ENCODE peak calls at places on chromosomes 13 and 19, in nine cellular contexts. One of them, this sample, is unnamed.

GRCh38 chr19:29320611-29321010 is 107.7 kb upstream of the UQCRFS1 start:
- DNase-seq in K562: no peak
- DNase-seq in mucosa of gallbladder: no peak
- DNase-seq in ovary: no peak
- DNase-seq in T-helper 1 cell: no peak
- DNase-seq in activated CD4-positive, CD25-positive, alpha-beta regulatory T cell: no peak
- DNase-seq in fibroblast of mammary gland: no peak
- DNase-seq in glomerular endothelial cell: no peak
- DNase-seq in breast epithelium: no peak
- DNase-seq in this sample: no peak

GRCh38 chr13:25679154-25679553 is 307.4 kb downstream of the ATP8A2 start:
- DNase-seq in K562: no peak
- DNase-seq in mucosa of gallbladder: no peak
- DNase-seq in ovary: no peak
- DNase-seq in T-helper 1 cell: no peak
- DNase-seq in activated CD4-positive, CD25-positive, alpha-beta regulatory T cell: no peak
- DNase-seq in fibroblast of mammary gland: no peak
- DNase-seq in glomerular endothelial cell: no peak
- DNase-seq in breast epithelium: no peak
- DNase-seq in this sample: no peak

GRCh38 chr13:111284579-111284978 is 35.9 kb upstream of the TEX29 start:
- DNase-seq in K562: no peak
- DNase-seq in mucosa of gallbladder: no peak
- DNase-seq in ovary: no peak
- DNase-seq in T-helper 1 cell: no peak
- DNase-seq in activated CD4-positive, CD25-positive, alpha-beta regulatory T cell: no peak
- DNase-seq in fibroblast of mammary gland: no peak
- DNase-seq in glomerular endothelial cell: no peak
- DNase-seq in breast epithelium: no peak
- DNase-seq in this sample: no peak

GRCh38 chr19:51044327-51044726 is 9.5 kb upstream of the KLK12 start:
- DNase-seq in K562: no peak
- DNase-seq in mucosa of gallbladder: no peak
- DNase-seq in ovary: no peak
- DNase-seq in T-helper 1 cell: no peak
- DNase-seq in activated CD4-positive, CD25-positive, alpha-beta regulatory T cell: no peak
- DNase-seq in fibroblast of mammary gland: no peak
- DNase-seq in glomerular endothelial cell: no peak
- DNase-seq in breast epithelium: no peak
- DNase-seq in this sample: no peak

GRCh38 chr13:32409561-32410440 is 18.1 kb downstream of the N4BP2L1 start:
- DNase-seq in K562: no peak
- DNase-seq in mucosa of gallbladder: no peak
- DNase-seq in ovary: peak
- DNase-seq in T-helper 1 cell: no peak
- DNase-seq in activated CD4-positive, CD25-positive, alpha-beta regulatory T cell: no peak
- DNase-seq in fibroblast of mammary gland: peak
- DNase-seq in glomerular endothelial cell: no peak
- DNase-seq in breast epithelium: no peak
- DNase-seq in this sample: no peak

GRCh38 chr13:67390462-67391093 is 160.4 kb upstream of the PCDH9 start:
- DNase-seq in K562: no peak
- DNase-seq in mucosa of gallbladder: no peak
- DNase-seq in ovary: no peak
- DNase-seq in T-helper 1 cell: no peak
- DNase-seq in activated CD4-positive, CD25-positive, alpha-beta regulatory T cell: no peak
- DNase-seq in fibroblast of mammary gland: peak
- DNase-seq in glomerular endothelial cell: no peak
- DNase-seq in breast epithelium: no peak
- DNase-seq in this sample: no peak

GRCh38 chr13:41917641-41918040 is 43.3 kb downstream of the VWA8 start:
- DNase-seq in K562: no peak
- DNase-seq in mucosa of gallbladder: no peak
- DNase-seq in ovary: no peak
- DNase-seq in T-helper 1 cell: peak
- DNase-seq in activated CD4-positive, CD25-positive, alpha-beta regulatory T cell: no peak
- DNase-seq in fibroblast of mammary gland: peak
- DNase-seq in glomerular endothelial cell: no peak
- DNase-seq in breast epithelium: no peak
- DNase-seq in this sample: no peak

GRCh38 chr13:110283661-110284516 is 23.1 kb downstream of the COL4A1 start:
- DNase-seq in K562: no peak
- DNase-seq in mucosa of gallbladder: no peak
- DNase-seq in ovary: no peak
- DNase-seq in T-helper 1 cell: no peak
- DNase-seq in activated CD4-positive, CD25-positive, alpha-beta regulatory T cell: no peak
- DNase-seq in fibroblast of mammary gland: peak
- DNase-seq in glomerular endothelial cell: no peak
- DNase-seq in breast epithelium: no peak
- DNase-seq in this sample: no peak

GRCh38 chr19:49592486-49593232 is 1.7 kb downstream of the PRR12 start:
- DNase-seq in K562: no peak
- DNase-seq in mucosa of gallbladder: no peak
- DNase-seq in ovary: no peak
- DNase-seq in T-helper 1 cell: peak
- DNase-seq in activated CD4-positive, CD25-positive, alpha-beta regulatory T cell: no peak
- DNase-seq in fibroblast of mammary gland: peak
- DNase-seq in glomerular endothelial cell: no peak
- DNase-seq in breast epithelium: no peak
- DNase-seq in this sample: no peak

GRCh38 chr13:105918842-105919741 is 616.4 kb downstream of the EFNB2 start:
- DNase-seq in K562: no peak
- DNase-seq in mucosa of gallbladder: peak
- DNase-seq in ovary: no peak
- DNase-seq in T-helper 1 cell: no peak
- DNase-seq in activated CD4-positive, CD25-positive, alpha-beta regulatory T cell: no peak
- DNase-seq in fibroblast of mammary gland: peak
- DNase-seq in glomerular endothelial cell: peak
- DNase-seq in breast epithelium: no peak
- DNase-seq in this sample: no peak

GRCh38 chr19:40380199-40381037 is 9.6 kb downstream of the HIPK4 start:
- DNase-seq in K562: no peak
- DNase-seq in mucosa of gallbladder: no peak
- DNase-seq in ovary: no peak
- DNase-seq in T-helper 1 cell: no peak
- DNase-seq in activated CD4-positive, CD25-positive, alpha-beta regulatory T cell: no peak
- DNase-seq in fibroblast of mammary gland: no peak
- DNase-seq in glomerular endothelial cell: no peak
- DNase-seq in breast epithelium: no peak
- DNase-seq in this sample: no peak

GRCh38 chr13:76383671-76384461 is 502.3 kb downstream of the KCTD12 start:
- DNase-seq in K562: no peak
- DNase-seq in mucosa of gallbladder: peak
- DNase-seq in ovary: peak
- DNase-seq in T-helper 1 cell: no peak
- DNase-seq in activated CD4-positive, CD25-positive, alpha-beta regulatory T cell: no peak
- DNase-seq in fibroblast of mammary gland: peak
- DNase-seq in glomerular endothelial cell: no peak
- DNase-seq in breast epithelium: no peak
- DNase-seq in this sample: no peak

GRCh38 chr19:46625731-46626130 is 842 bp upstream of the PTGIR start:
- DNase-seq in K562: no peak
- DNase-seq in mucosa of gallbladder: no peak
- DNase-seq in ovary: no peak
- DNase-seq in T-helper 1 cell: no peak
- DNase-seq in activated CD4-positive, CD25-positive, alpha-beta regulatory T cell: no peak
- DNase-seq in fibroblast of mammary gland: no peak
- DNase-seq in glomerular endothelial cell: no peak
- DNase-seq in breast epithelium: no peak
- DNase-seq in this sample: no peak

GRCh38 chr19:50964266-50964665 is 5.1 kb downstream of the KLK6 start:
- DNase-seq in K562: no peak
- DNase-seq in mucosa of gallbladder: no peak
- DNase-seq in ovary: no peak
- DNase-seq in T-helper 1 cell: no peak
- DNase-seq in activated CD4-positive, CD25-positive, alpha-beta regulatory T cell: no peak
- DNase-seq in fibroblast of mammary gland: no peak
- DNase-seq in glomerular endothelial cell: no peak
- DNase-seq in breast epithelium: no peak
- DNase-seq in this sample: no peak

GRCh38 chr13:111153977-111154332 is 38.8 kb downstream of the ARHGEF7 start:
- DNase-seq in K562: peak
- DNase-seq in mucosa of gallbladder: no peak
- DNase-seq in ovary: no peak
- DNase-seq in T-helper 1 cell: no peak
- DNase-seq in activated CD4-positive, CD25-positive, alpha-beta regulatory T cell: peak
- DNase-seq in fibroblast of mammary gland: peak
- DNase-seq in glomerular endothelial cell: no peak
- DNase-seq in breast epithelium: no peak
- DNase-seq in this sample: no peak

GRCh38 chr19:2032296-2032941 is 16.9 kb upstream of the BTBD2 start:
- DNase-seq in K562: no peak
- DNase-seq in mucosa of gallbladder: peak
- DNase-seq in ovary: peak
- DNase-seq in T-helper 1 cell: peak
- DNase-seq in activated CD4-positive, CD25-positive, alpha-beta regulatory T cell: peak
- DNase-seq in fibroblast of mammary gland: peak
- DNase-seq in glomerular endothelial cell: no peak
- DNase-seq in breast epithelium: peak
- DNase-seq in this sample: no peak

GRCh38 chr19:11125994-11126685 is 29.4 kb downstream of the SPC24 start:
- DNase-seq in K562: peak
- DNase-seq in mucosa of gallbladder: peak
- DNase-seq in ovary: peak
- DNase-seq in T-helper 1 cell: peak
- DNase-seq in activated CD4-positive, CD25-positive, alpha-beta regulatory T cell: peak
- DNase-seq in fibroblast of mammary gland: peak
- DNase-seq in glomerular endothelial cell: no peak
- DNase-seq in breast epithelium: peak
- DNase-seq in this sample: peak

GRCh38 chr13:29948246-29948645 is 97.8 kb upstream of the UBL3 start:
- DNase-seq in K562: no peak
- DNase-seq in mucosa of gallbladder: no peak
- DNase-seq in ovary: no peak
- DNase-seq in T-helper 1 cell: no peak
- DNase-seq in activated CD4-positive, CD25-positive, alpha-beta regulatory T cell: no peak
- DNase-seq in fibroblast of mammary gland: peak
- DNase-seq in glomerular endothelial cell: no peak
- DNase-seq in breast epithelium: no peak
- DNase-seq in this sample: no peak

GRCh38 chr19:51060973-51061372 is 3.9 kb downstream of the KLK13 start:
- DNase-seq in K562: no peak
- DNase-seq in mucosa of gallbladder: no peak
- DNase-seq in ovary: no peak
- DNase-seq in T-helper 1 cell: no peak
- DNase-seq in activated CD4-positive, CD25-positive, alpha-beta regulatory T cell: no peak
- DNase-seq in fibroblast of mammary gland: no peak
- DNase-seq in glomerular endothelial cell: no peak
- DNase-seq in breast epithelium: no peak
- DNase-seq in this sample: no peak

GRCh38 chr13:34294483-34295129 is 476.7 kb downstream of the RFC3 start:
- DNase-seq in K562: no peak
- DNase-seq in mucosa of gallbladder: no peak
- DNase-seq in ovary: no peak
- DNase-seq in T-helper 1 cell: no peak
- DNase-seq in activated CD4-positive, CD25-positive, alpha-beta regulatory T cell: no peak
- DNase-seq in fibroblast of mammary gland: no peak
- DNase-seq in glomerular endothelial cell: no peak
- DNase-seq in breast epithelium: no peak
- DNase-seq in this sample: no peak

GRCh38 chr13:44746690-44747089 is 170.6 kb upstream of the TSC22D1 start:
- DNase-seq in K562: no peak
- DNase-seq in mucosa of gallbladder: no peak
- DNase-seq in ovary: no peak
- DNase-seq in T-helper 1 cell: no peak
- DNase-seq in activated CD4-positive, CD25-positive, alpha-beta regulatory T cell: no peak
- DNase-seq in fibroblast of mammary gland: no peak
- DNase-seq in glomerular endothelial cell: no peak
- DNase-seq in breast epithelium: no peak
- DNase-seq in this sample: no peak

This sample was measured in activated T-cell treated with anti-CD3 and anti-CD28 coated beads for 24 hours.